ENCODE peak calls at places on chromosome 16, in four cellular contexts. P is EL; J is NCI-H1417; E is activated CD4-positive, alpha-beta T cell treated with anti-CD3 and anti-CD28 coated beads for 1 hour. N is an unnamed sample.

GRCh38 chr16:72066747-72067146 is 3.7 kb downstream of the HPR start:
- DNase-seq in E (no peak), P (peak), J (peak), N (peak)

GRCh38 chr16:54026456-54026855 is 260.1 kb downstream of the IRX3 start:
- DNase-seq in P (peak), J (no peak), E (no peak), N (no peak)

GRCh38 chr16:57372372-57373116 is at the start of gene CX3CL1:
- DNase-seq in J (peak), P (peak), E (no peak), N (peak)

GRCh38 chr16:53756329-53756996 is 52.5 kb downstream of the FTO start:
- DNase-seq in P (no peak), E (no peak), J (peak), N (no peak)

GRCh38 chr16:88005148-88005547 is 53.9 kb downstream of the BANP start:
- DNase-seq in P (no peak), J (no peak), E (no peak), N (no peak)

GRCh38 chr16:53992057-53992378 is 288.1 kb downstream of the FTO start:
- DNase-seq in P (no peak), E (no peak), J (no peak), N (no peak)

GRCh38 chr16:66658860-66659190 is 37.7 kb downstream of the CMTM4 start:
- DNase-seq in J (no peak), P (no peak), E (no peak), N (no peak)

GRCh38 chr16:66539628-66540469 is 10.1 kb downstream of the TK2 start:
- DNase-seq in P (no peak), E (no peak), J (peak), N (peak)

GRCh38 chr16:50273888-50274770 is 7.8 kb downstream of the ADCY7 start:
- DNase-seq in E (peak), P (no peak), J (no peak), N (no peak)

GRCh38 chr16:1990336-1991134 is 765 bp downstream of the SYNGR3 start:
- DNase-seq in E (no peak), P (no peak), J (peak), N (no peak)

GRCh38 chr16:10612649-10613179 is 32.3 kb upstream of the EMP2 start:
- DNase-seq in E (no peak), J (no peak), P (no peak), N (no peak)

GRCh38 chr16:70476272-70477020 is 22.1 kb downstream of the FCSK start:
- DNase-seq in P (peak), J (no peak), E (no peak), N (peak)

GRCh38 chr16:27241658-27242057 is 26.9 kb downstream of the NSMCE1 start:
- DNase-seq in E (no peak), P (peak), J (no peak), N (peak)